ENCODE peak calls at places on chromosomes 13 and 19, in nine cellular contexts. E, Y, R, T, H, M, S, X and J are unnamed samples.

GRCh38 chr19:16207490-16208025 is 9.8 kb downstream of the AP1M1 start:
- DNase-seq in E (no peak), Y (no peak), R (no peak), T (no peak), H (no peak), M (no peak), S (no peak), X (no peak), J (no peak)

GRCh38 chr13:44653261-44653660 is 77.1 kb upstream of the TSC22D1 start:
- DNase-seq in E (peak; percentile 62), Y (no peak), R (no peak), T (no peak), H (no peak), M (no peak), S (no peak), X (no peak), J (no peak)

GRCh38 chr13:33126909-33127607 is 110.8 kb downstream of the KL start:
- DNase-seq in E (no peak), Y (no peak), R (peak; percentile 88), T (no peak), H (no peak), M (no peak), S (no peak), X (no peak), J (no peak)

GRCh38 chr19:45305421-45305820 is 17.3 kb downstream of the CKM start:
- DNase-seq in E (no peak), Y (no peak), R (no peak), T (no peak), H (no peak), M (no peak), S (no peak), X (no peak), J (no peak)

GRCh38 chr13:48317511-48317981 is 14.0 kb downstream of the RB1 start:
- DNase-seq in E (no peak), Y (no peak), R (peak; percentile 50), T (no peak), H (no peak), M (no peak), S (no peak), X (no peak), J (no peak)

GRCh38 chr19:6564393-6564792 is 26.6 kb downstream of the CD70 start:
- DNase-seq in E (peak; percentile 13), Y (no peak), R (no peak), T (peak; percentile 35), H (no peak), M (peak; percentile 28), S (no peak), X (no peak), J (no peak)

GRCh38 chr19:43769256-43769655 is 11.5 kb downstream of the KCNN4 start:
- DNase-seq in E (no peak), Y (no peak), R (peak; percentile 57), T (no peak), H (no peak), M (no peak), S (no peak), X (no peak), J (no peak)

GRCh38 chr13:27174766-27175455 is 3.3 kb upstream of the USP12 start:
- DNase-seq in E (no peak), Y (no peak), R (no peak), T (no peak), H (no peak), M (no peak), S (no peak), X (no peak), J (no peak)

GRCh38 chr19:7287716-7288115 is 6.5 kb downstream of the INSR start:
- DNase-seq in E (peak; percentile 97), Y (no peak), R (no peak), T (no peak), H (no peak), M (no peak), S (no peak), X (no peak), J (no peak)

GRCh38 chr13:39419866-39420265 is 183.1 kb downstream of the LHFPL6 start:
- DNase-seq in E (no peak), Y (no peak), R (no peak), T (no peak), H (no peak), M (no peak), S (no peak), X (peak; percentile 83), J (peak; percentile 43)

GRCh38 chr13:105665284-105665683 is 870.2 kb downstream of the EFNB2 start:
- DNase-seq in E (peak; percentile 88), Y (peak; percentile 15), R (no peak), T (no peak), H (no peak), M (no peak), S (no peak), X (no peak), J (no peak)

GRCh38 chr19:35751839-35752745 is 3.7 kb downstream of the LIN37 start:
- DNase-seq in E (no peak), Y (no peak), R (no peak), T (no peak), H (no peak), M (no peak), S (no peak), X (no peak), J (no peak)

GRCh38 chr19:49896863-49897621 is at the start of gene IL4I1:
- DNase-seq in E (peak; percentile 95), Y (no peak), R (peak; percentile 75), T (peak; percentile 72), H (no peak), M (peak; percentile 22), S (no peak), X (no peak), J (no peak)

GRCh38 chr13:97660488-97661086 is 226.6 kb downstream of the RAP2A start:
- DNase-seq in E (no peak), Y (no peak), R (no peak), T (no peak), H (no peak), M (no peak), S (no peak), X (no peak), J (no peak)

GRCh38 chr19:17455711-17456123 is 5.0 kb downstream of the NXNL1 start:
- DNase-seq in E (peak; percentile 18), Y (no peak), R (peak; percentile 56), T (no peak), H (no peak), M (no peak), S (no peak), X (no peak), J (no peak)

GRCh38 chr13:27005976-27006518 is 165.6 kb downstream of the USP12 start:
- DNase-seq in E (no peak), Y (no peak), R (no peak), T (no peak), H (peak; percentile 70), M (no peak), S (no peak), X (no peak), J (no peak)

GRCh38 chr13:53272873-53273272 is 244.3 kb downstream of the OLFM4 start:
- DNase-seq in E (no peak), Y (no peak), R (no peak), T (no peak), H (no peak), M (no peak), S (no peak), X (no peak), J (no peak)

GRCh38 chr19:16285769-16286564 is 38.7 kb upstream of the KLF2 start:
- DNase-seq in E (no peak), Y (no peak), R (peak; percentile 79), T (no peak), H (no peak), M (no peak), S (no peak), X (peak; percentile 82), J (peak; percentile 46)

GRCh38 chr19:23415561-23416191 is 20.4 kb upstream of the ZNF91 start:
- DNase-seq in E (peak; percentile 41), Y (no peak), R (peak; percentile 63), T (peak; percentile 29), H (no peak), M (no peak), S (peak; percentile 20), X (peak; percentile 15), J (peak; percentile 12)

GRCh38 chr19:1616875-1617274 is 11.6 kb upstream of the UQCR11 start:
- DNase-seq in E (no peak), Y (no peak), R (no peak), T (no peak), H (no peak), M (no peak), S (no peak), X (no peak), J (no peak)

GRCh38 chr13:84655677-84656076 is 773.4 kb upstream of the SLITRK1 start:
- DNase-seq in E (peak; percentile 32), Y (no peak), R (no peak), T (no peak), H (no peak), M (peak; percentile 82), S (no peak), X (no peak), J (no peak)

GRCh38 chr13:40537146-40537895 is 129.1 kb downstream of the FOXO1 start:
- DNase-seq in E (no peak), Y (no peak), R (no peak), T (no peak), H (no peak), M (no peak), S (no peak), X (no peak), J (peak; percentile 3)

GRCh38 chr13:94988654-94989053 is 276.3 kb upstream of the SOX21 start:
- DNase-seq in E (no peak), Y (no peak), R (no peak), T (no peak), H (no peak), M (no peak), S (no peak), X (no peak), J (peak; percentile 9)

GRCh38 chr19:21492932-21493906 is 12.2 kb upstream of the ZNF429 start:
- DNase-seq in E (no peak), Y (no peak), R (no peak), T (no peak), H (no peak), M (no peak), S (no peak), X (no peak), J (no peak)

GRCh38 chr19:8462601-8463000 is 17.8 kb downstream of the HNRNPM start:
- DNase-seq in E (no peak), Y (no peak), R (no peak), T (no peak), H (no peak), M (no peak), S (no peak), X (no peak), J (no peak)

GRCh38 chr13:39527961-39528720 is 74.9 kb downstream of the LHFPL6 start:
- DNase-seq in E (peak; percentile 90), Y (peak; percentile 78), R (no peak), T (no peak), H (no peak), M (no peak), S (peak; percentile 47), X (no peak), J (no peak)

GRCh38 chr19:1278713-1279112 is 3.4 kb downstream of the FAM174C start:
- DNase-seq in E (no peak), Y (no peak), R (no peak), T (no peak), H (no peak), M (no peak), S (no peak), X (no peak), J (no peak)

GRCh38 chr19:10544753-10545251 is 1.1 kb downstream of the ATG4D start:
- DNase-seq in E (no peak), Y (no peak), R (peak; percentile 60), T (no peak), H (no peak), M (no peak), S (no peak), X (no peak), J (no peak)

GRCh38 chr13:27449081-27449603 is 1.2 kb downstream of the MTIF3 start:
- DNase-seq in E (no peak), Y (no peak), R (no peak), T (no peak), H (no peak), M (no peak), S (no peak), X (no peak), J (no peak)

GRCh38 chr13:62747152-62747551 is 1331.5 kb upstream of the PCDH20 start:
- DNase-seq in E (peak; percentile 26), Y (no peak), R (no peak), T (no peak), H (no peak), M (no peak), S (no peak), X (no peak), J (no peak)

GRCh38 chr13:32897296-32897695 is 118.9 kb upstream of the KL start:
- DNase-seq in E (no peak), Y (no peak), R (no peak), T (no peak), H (no peak), M (no peak), S (no peak), X (no peak), J (no peak)